ENCODE peak calls at places on chromosome 17, in ten cellular contexts. One of them, this sample, is unnamed.

GRCh38 chr17:73387746-73388577 is 76.2 kb upstream of the CDC42EP4 start:
- DNase-seq in epithelial cell of prostate: no peak
- DNase-seq in Caki2: no peak
- DNase-seq in H9: no peak
- DNase-seq in NCI-H460: no peak
- DNase-seq in fibroblast of villous mesenchyme: no peak
- DNase-seq in NCI-H1930: no peak
- DNase-seq in heart right ventricle: no peak
- DNase-seq in upper lobe of right lung: no peak
- DNase-seq in stimulated activated CD8-positive, alpha-beta memory T cell treated with anti-CD3 and anti-CD28 coated beads, Interleukin-15, amount 100 ng/mL, for 24 hours: no peak
- DNase-seq in this sample: no peak

GRCh38 chr17:5122586-5123342 is 6.9 kb downstream of the USP6 start:
- DNase-seq in epithelial cell of prostate: no peak
- DNase-seq in Caki2: no peak
- DNase-seq in H9: peak; percentile 70
- DNase-seq in NCI-H460: no peak
- DNase-seq in fibroblast of villous mesenchyme: no peak
- DNase-seq in NCI-H1930: no peak
- DNase-seq in heart right ventricle: no peak
- DNase-seq in upper lobe of right lung: peak; percentile 68
- DNase-seq in stimulated activated CD8-positive, alpha-beta memory T cell treated with anti-CD3 and anti-CD28 coated beads, Interleukin-15, amount 100 ng/mL, for 24 hours: no peak
- DNase-seq in this sample: peak; percentile 2

GRCh38 chr17:81666092-81666341 is 388 bp downstream of the OXLD1 start:
- DNase-seq in epithelial cell of prostate: no peak
- DNase-seq in Caki2: no peak
- DNase-seq in H9: peak; percentile 64
- DNase-seq in NCI-H460: no peak
- DNase-seq in fibroblast of villous mesenchyme: peak; percentile 45
- DNase-seq in NCI-H1930: no peak
- DNase-seq in heart right ventricle: no peak
- DNase-seq in upper lobe of right lung: no peak
- DNase-seq in stimulated activated CD8-positive, alpha-beta memory T cell treated with anti-CD3 and anti-CD28 coated beads, Interleukin-15, amount 100 ng/mL, for 24 hours: no peak
- DNase-seq in this sample: peak; percentile 22

GRCh38 chr17:31417051-31417792 is 25.7 kb downstream of the RAB11FIP4 start:
- DNase-seq in epithelial cell of prostate: no peak
- DNase-seq in Caki2: no peak
- DNase-seq in H9: peak; percentile 27
- DNase-seq in NCI-H460: no peak
- DNase-seq in fibroblast of villous mesenchyme: no peak
- DNase-seq in NCI-H1930: no peak
- DNase-seq in heart right ventricle: no peak
- DNase-seq in upper lobe of right lung: no peak
- DNase-seq in stimulated activated CD8-positive, alpha-beta memory T cell treated with anti-CD3 and anti-CD28 coated beads, Interleukin-15, amount 100 ng/mL, for 24 hours: no peak
- DNase-seq in this sample: no peak

GRCh38 chr17:57264776-57265175 is 8.5 kb downstream of the MSI2 start:
- DNase-seq in epithelial cell of prostate: no peak
- DNase-seq in Caki2: no peak
- DNase-seq in H9: no peak
- DNase-seq in NCI-H460: no peak
- DNase-seq in fibroblast of villous mesenchyme: no peak
- DNase-seq in NCI-H1930: no peak
- DNase-seq in heart right ventricle: no peak
- DNase-seq in upper lobe of right lung: no peak
- DNase-seq in stimulated activated CD8-positive, alpha-beta memory T cell treated with anti-CD3 and anti-CD28 coated beads, Interleukin-15, amount 100 ng/mL, for 24 hours: no peak
- DNase-seq in this sample: no peak

GRCh38 chr17:65749479-65749878 is 188.0 kb upstream of the AXIN2 start:
- DNase-seq in epithelial cell of prostate: peak; percentile 66
- DNase-seq in Caki2: no peak
- DNase-seq in H9: no peak
- DNase-seq in NCI-H460: no peak
- DNase-seq in fibroblast of villous mesenchyme: peak; percentile 23
- DNase-seq in NCI-H1930: no peak
- DNase-seq in heart right ventricle: no peak
- DNase-seq in upper lobe of right lung: no peak
- DNase-seq in stimulated activated CD8-positive, alpha-beta memory T cell treated with anti-CD3 and anti-CD28 coated beads, Interleukin-15, amount 100 ng/mL, for 24 hours: no peak
- DNase-seq in this sample: peak; percentile 63

GRCh38 chr17:75914643-75915265 is 10.1 kb upstream of the MRPL38 start:
- DNase-seq in epithelial cell of prostate: no peak
- DNase-seq in Caki2: no peak
- DNase-seq in H9: peak; percentile 83
- DNase-seq in NCI-H460: no peak
- DNase-seq in fibroblast of villous mesenchyme: no peak
- DNase-seq in NCI-H1930: no peak
- DNase-seq in heart right ventricle: no peak
- DNase-seq in upper lobe of right lung: no peak
- DNase-seq in stimulated activated CD8-positive, alpha-beta memory T cell treated with anti-CD3 and anti-CD28 coated beads, Interleukin-15, amount 100 ng/mL, for 24 hours: no peak
- DNase-seq in this sample: no peak

GRCh38 chr17:73331060-73331459 is 19.3 kb upstream of the CDC42EP4 start:
- DNase-seq in epithelial cell of prostate: no peak
- DNase-seq in Caki2: no peak
- DNase-seq in H9: no peak
- DNase-seq in NCI-H460: no peak
- DNase-seq in fibroblast of villous mesenchyme: no peak
- DNase-seq in NCI-H1930: no peak
- DNase-seq in heart right ventricle: no peak
- DNase-seq in upper lobe of right lung: no peak
- DNase-seq in stimulated activated CD8-positive, alpha-beta memory T cell treated with anti-CD3 and anti-CD28 coated beads, Interleukin-15, amount 100 ng/mL, for 24 hours: no peak
- DNase-seq in this sample: no peak

GRCh38 chr17:75753514-75754377 is 11.2 kb downstream of the GALK1 start:
- DNase-seq in epithelial cell of prostate: no peak
- DNase-seq in Caki2: no peak
- DNase-seq in H9: peak; percentile 92
- DNase-seq in NCI-H460: no peak
- DNase-seq in fibroblast of villous mesenchyme: peak; percentile 63
- DNase-seq in NCI-H1930: peak; percentile 85
- DNase-seq in heart right ventricle: peak; percentile 58
- DNase-seq in upper lobe of right lung: peak; percentile 86
- DNase-seq in stimulated activated CD8-positive, alpha-beta memory T cell treated with anti-CD3 and anti-CD28 coated beads, Interleukin-15, amount 100 ng/mL, for 24 hours: peak; percentile 41
- DNase-seq in this sample: peak; percentile 62

GRCh38 chr17:17416007-17416399 is 60.8 kb upstream of the MED9 start:
- DNase-seq in epithelial cell of prostate: no peak
- DNase-seq in Caki2: peak; percentile 64
- DNase-seq in H9: peak; percentile 84
- DNase-seq in NCI-H460: peak; percentile 82
- DNase-seq in fibroblast of villous mesenchyme: peak; percentile 84
- DNase-seq in NCI-H1930: peak; percentile 28
- DNase-seq in heart right ventricle: no peak
- DNase-seq in upper lobe of right lung: no peak
- DNase-seq in stimulated activated CD8-positive, alpha-beta memory T cell treated with anti-CD3 and anti-CD28 coated beads, Interleukin-15, amount 100 ng/mL, for 24 hours: no peak
- DNase-seq in this sample: peak; percentile 86

GRCh38 chr17:80260791-80261158 is at the start of gene RNF213:
- DNase-seq in epithelial cell of prostate: no peak
- DNase-seq in Caki2: peak; percentile 42
- DNase-seq in H9: peak; percentile 58
- DNase-seq in NCI-H460: no peak
- DNase-seq in fibroblast of villous mesenchyme: peak; percentile 37
- DNase-seq in NCI-H1930: no peak
- DNase-seq in heart right ventricle: peak; percentile 50
- DNase-seq in upper lobe of right lung: peak; percentile 83
- DNase-seq in stimulated activated CD8-positive, alpha-beta memory T cell treated with anti-CD3 and anti-CD28 coated beads, Interleukin-15, amount 100 ng/mL, for 24 hours: no peak
- DNase-seq in this sample: peak; percentile 19

GRCh38 chr17:57747221-57748017 is 2.3 kb upstream of the CCDC182 start:
- DNase-seq in epithelial cell of prostate: no peak
- DNase-seq in Caki2: peak; percentile 59
- DNase-seq in H9: no peak
- DNase-seq in NCI-H460: peak; percentile 52
- DNase-seq in fibroblast of villous mesenchyme: peak; percentile 74
- DNase-seq in NCI-H1930: peak; percentile 43
- DNase-seq in heart right ventricle: peak; percentile 28
- DNase-seq in upper lobe of right lung: no peak
- DNase-seq in stimulated activated CD8-positive, alpha-beta memory T cell treated with anti-CD3 and anti-CD28 coated beads, Interleukin-15, amount 100 ng/mL, for 24 hours: no peak
- DNase-seq in this sample: peak; percentile 57

GRCh38 chr17:66549731-66550207 is 247.4 kb downstream of the PRKCA start:
- DNase-seq in epithelial cell of prostate: no peak
- DNase-seq in Caki2: peak; percentile 92
- DNase-seq in H9: no peak
- DNase-seq in NCI-H460: no peak
- DNase-seq in fibroblast of villous mesenchyme: peak; percentile 75
- DNase-seq in NCI-H1930: no peak
- DNase-seq in heart right ventricle: no peak
- DNase-seq in upper lobe of right lung: no peak
- DNase-seq in stimulated activated CD8-positive, alpha-beta memory T cell treated with anti-CD3 and anti-CD28 coated beads, Interleukin-15, amount 100 ng/mL, for 24 hours: no peak
- DNase-seq in this sample: peak; percentile 97

GRCh38 chr17:20242271-20242670 is 225.1 kb downstream of the LGALS9B start:
- DNase-seq in epithelial cell of prostate: no peak
- DNase-seq in Caki2: no peak
- DNase-seq in H9: no peak
- DNase-seq in NCI-H460: no peak
- DNase-seq in fibroblast of villous mesenchyme: no peak
- DNase-seq in NCI-H1930: no peak
- DNase-seq in heart right ventricle: no peak
- DNase-seq in upper lobe of right lung: no peak
- DNase-seq in stimulated activated CD8-positive, alpha-beta memory T cell treated with anti-CD3 and anti-CD28 coated beads, Interleukin-15, amount 100 ng/mL, for 24 hours: no peak
- DNase-seq in this sample: no peak

GRCh38 chr17:978110-979093 is 1.2 kb downstream of the NXN start:
- DNase-seq in epithelial cell of prostate: no peak
- DNase-seq in Caki2: no peak
- DNase-seq in H9: no peak
- DNase-seq in NCI-H460: no peak
- DNase-seq in fibroblast of villous mesenchyme: peak; percentile 78
- DNase-seq in NCI-H1930: no peak
- DNase-seq in heart right ventricle: peak; percentile 41
- DNase-seq in upper lobe of right lung: peak; percentile 77
- DNase-seq in stimulated activated CD8-positive, alpha-beta memory T cell treated with anti-CD3 and anti-CD28 coated beads, Interleukin-15, amount 100 ng/mL, for 24 hours: no peak
- DNase-seq in this sample: peak; percentile 44

GRCh38 chr17:50922107-50922506 is 56.0 kb upstream of the TOB1 start:
- DNase-seq in epithelial cell of prostate: peak; percentile 51
- DNase-seq in Caki2: no peak
- DNase-seq in H9: no peak
- DNase-seq in NCI-H460: no peak
- DNase-seq in fibroblast of villous mesenchyme: no peak
- DNase-seq in NCI-H1930: no peak
- DNase-seq in heart right ventricle: no peak
- DNase-seq in upper lobe of right lung: no peak
- DNase-seq in stimulated activated CD8-positive, alpha-beta memory T cell treated with anti-CD3 and anti-CD28 coated beads, Interleukin-15, amount 100 ng/mL, for 24 hours: no peak
- DNase-seq in this sample: no peak

GRCh38 chr17:80455328-80455710 is 21.1 kb downstream of the NPTX1 start:
- DNase-seq in epithelial cell of prostate: no peak
- DNase-seq in Caki2: no peak
- DNase-seq in H9: peak; percentile 85
- DNase-seq in NCI-H460: peak; percentile 33
- DNase-seq in fibroblast of villous mesenchyme: peak; percentile 66
- DNase-seq in NCI-H1930: no peak
- DNase-seq in heart right ventricle: no peak
- DNase-seq in upper lobe of right lung: no peak
- DNase-seq in stimulated activated CD8-positive, alpha-beta memory T cell treated with anti-CD3 and anti-CD28 coated beads, Interleukin-15, amount 100 ng/mL, for 24 hours: peak; percentile 32
- DNase-seq in this sample: no peak

GRCh38 chr17:44862278-44862914 is 14.7 kb downstream of the HIGD1B start:
- DNase-seq in epithelial cell of prostate: no peak
- DNase-seq in Caki2: no peak
- DNase-seq in H9: no peak
- DNase-seq in NCI-H460: no peak
- DNase-seq in fibroblast of villous mesenchyme: no peak
- DNase-seq in NCI-H1930: no peak
- DNase-seq in heart right ventricle: no peak
- DNase-seq in upper lobe of right lung: no peak
- DNase-seq in stimulated activated CD8-positive, alpha-beta memory T cell treated with anti-CD3 and anti-CD28 coated beads, Interleukin-15, amount 100 ng/mL, for 24 hours: no peak
- DNase-seq in this sample: no peak

GRCh38 chr17:13665872-13666635 is 64.3 kb upstream of the HS3ST3A1 start:
- DNase-seq in epithelial cell of prostate: no peak
- DNase-seq in Caki2: no peak
- DNase-seq in H9: no peak
- DNase-seq in NCI-H460: no peak
- DNase-seq in fibroblast of villous mesenchyme: no peak
- DNase-seq in NCI-H1930: no peak
- DNase-seq in heart right ventricle: no peak
- DNase-seq in upper lobe of right lung: no peak
- DNase-seq in stimulated activated CD8-positive, alpha-beta memory T cell treated with anti-CD3 and anti-CD28 coated beads, Interleukin-15, amount 100 ng/mL, for 24 hours: no peak
- DNase-seq in this sample: no peak

GRCh38 chr17:2792541-2793169 is 3.6 kb upstream of the RAP1GAP2 start:
- DNase-seq in epithelial cell of prostate: no peak
- DNase-seq in Caki2: no peak
- DNase-seq in H9: no peak
- DNase-seq in NCI-H460: no peak
- DNase-seq in fibroblast of villous mesenchyme: no peak
- DNase-seq in NCI-H1930: no peak
- DNase-seq in heart right ventricle: no peak
- DNase-seq in upper lobe of right lung: no peak
- DNase-seq in stimulated activated CD8-positive, alpha-beta memory T cell treated with anti-CD3 and anti-CD28 coated beads, Interleukin-15, amount 100 ng/mL, for 24 hours: peak; percentile 43
- DNase-seq in this sample: no peak

GRCh38 chr17:7716901-7717755 is at the start of gene DNAH2:
- DNase-seq in epithelial cell of prostate: peak; percentile 27
- DNase-seq in Caki2: peak; percentile 85
- DNase-seq in H9: peak; percentile 98
- DNase-seq in NCI-H460: peak; percentile 83
- DNase-seq in fibroblast of villous mesenchyme: peak; percentile 94
- DNase-seq in NCI-H1930: peak; percentile 93
- DNase-seq in heart right ventricle: peak; percentile 87
- DNase-seq in upper lobe of right lung: peak; percentile 87
- DNase-seq in stimulated activated CD8-positive, alpha-beta memory T cell treated with anti-CD3 and anti-CD28 coated beads, Interleukin-15, amount 100 ng/mL, for 24 hours: peak; percentile 33
- DNase-seq in this sample: peak; percentile 91

GRCh38 chr17:75130632-75131277 is 787 bp downstream of the NT5C start:
- DNase-seq in epithelial cell of prostate: no peak
- DNase-seq in Caki2: peak; percentile 79
- DNase-seq in H9: peak; percentile 86
- DNase-seq in NCI-H460: peak; percentile 72
- DNase-seq in fibroblast of villous mesenchyme: peak; percentile 66
- DNase-seq in NCI-H1930: peak; percentile 50
- DNase-seq in heart right ventricle: peak; percentile 24
- DNase-seq in upper lobe of right lung: peak; percentile 76
- DNase-seq in stimulated activated CD8-positive, alpha-beta memory T cell treated with anti-CD3 and anti-CD28 coated beads, Interleukin-15, amount 100 ng/mL, for 24 hours: no peak
- DNase-seq in this sample: peak; percentile 60

GRCh38 chr17:18043491-18043890 is 4.3 kb downstream of the GID4 start:
- DNase-seq in epithelial cell of prostate: no peak
- DNase-seq in Caki2: no peak
- DNase-seq in H9: no peak
- DNase-seq in NCI-H460: no peak
- DNase-seq in fibroblast of villous mesenchyme: peak; percentile 22
- DNase-seq in NCI-H1930: no peak
- DNase-seq in heart right ventricle: no peak
- DNase-seq in upper lobe of right lung: no peak
- DNase-seq in stimulated activated CD8-positive, alpha-beta memory T cell treated with anti-CD3 and anti-CD28 coated beads, Interleukin-15, amount 100 ng/mL, for 24 hours: no peak
- DNase-seq in this sample: peak; percentile 24

GRCh38 chr17:50421308-50422031 is 4.5 kb upstream of the ACSF2 start:
- DNase-seq in epithelial cell of prostate: no peak
- DNase-seq in Caki2: no peak
- DNase-seq in H9: no peak
- DNase-seq in NCI-H460: no peak
- DNase-seq in fibroblast of villous mesenchyme: peak; percentile 34
- DNase-seq in NCI-H1930: no peak
- DNase-seq in heart right ventricle: no peak
- DNase-seq in upper lobe of right lung: no peak
- DNase-seq in stimulated activated CD8-positive, alpha-beta memory T cell treated with anti-CD3 and anti-CD28 coated beads, Interleukin-15, amount 100 ng/mL, for 24 hours: no peak
- DNase-seq in this sample: peak; percentile 23

GRCh38 chr17:82957961-82958491 is 118.2 kb upstream of the ZNF750 start:
- DNase-seq in epithelial cell of prostate: no peak
- DNase-seq in Caki2: no peak
- DNase-seq in H9: peak; percentile 43
- DNase-seq in NCI-H460: no peak
- DNase-seq in fibroblast of villous mesenchyme: no peak
- DNase-seq in NCI-H1930: no peak
- DNase-seq in heart right ventricle: no peak
- DNase-seq in upper lobe of right lung: peak; percentile 58
- DNase-seq in stimulated activated CD8-positive, alpha-beta memory T cell treated with anti-CD3 and anti-CD28 coated beads, Interleukin-15, amount 100 ng/mL, for 24 hours: no peak
- DNase-seq in this sample: no peak

GRCh38 chr17:68449021-68449739 is 8.1 kb downstream of the WIPI1 start:
- DNase-seq in epithelial cell of prostate: no peak
- DNase-seq in Caki2: no peak
- DNase-seq in H9: no peak
- DNase-seq in NCI-H460: no peak
- DNase-seq in fibroblast of villous mesenchyme: no peak
- DNase-seq in NCI-H1930: no peak
- DNase-seq in heart right ventricle: no peak
- DNase-seq in upper lobe of right lung: no peak
- DNase-seq in stimulated activated CD8-positive, alpha-beta memory T cell treated with anti-CD3 and anti-CD28 coated beads, Interleukin-15, amount 100 ng/mL, for 24 hours: no peak
- DNase-seq in this sample: no peak

GRCh38 chr17:29557085-29557697 is 9.6 kb downstream of the ABHD15 start:
- DNase-seq in epithelial cell of prostate: no peak
- DNase-seq in Caki2: peak; percentile 93
- DNase-seq in H9: no peak
- DNase-seq in NCI-H460: no peak
- DNase-seq in fibroblast of villous mesenchyme: peak; percentile 45
- DNase-seq in NCI-H1930: no peak
- DNase-seq in heart right ventricle: no peak
- DNase-seq in upper lobe of right lung: no peak
- DNase-seq in stimulated activated CD8-positive, alpha-beta memory T cell treated with anti-CD3 and anti-CD28 coated beads, Interleukin-15, amount 100 ng/mL, for 24 hours: no peak
- DNase-seq in this sample: no peak

GRCh38 chr17:29433551-29433950 is 43.4 kb downstream of the TAOK1 start:
- DNase-seq in epithelial cell of prostate: no peak
- DNase-seq in Caki2: no peak
- DNase-seq in H9: no peak
- DNase-seq in NCI-H460: no peak
- DNase-seq in fibroblast of villous mesenchyme: no peak
- DNase-seq in NCI-H1930: no peak
- DNase-seq in heart right ventricle: peak; percentile 27
- DNase-seq in upper lobe of right lung: no peak
- DNase-seq in stimulated activated CD8-positive, alpha-beta memory T cell treated with anti-CD3 and anti-CD28 coated beads, Interleukin-15, amount 100 ng/mL, for 24 hours: no peak
- DNase-seq in this sample: no peak